ENCODE peak calls at places on chromosomes 4 and X, in ten cellular contexts. One of them, this sample, is unnamed.

GRCh38 chr4:184310171-184310567 is 92.5 kb upstream of the ENPP6 start:
- DNase-seq in ascending aorta: no peak
- DNase-seq in lung: peak; percentile 37
- DNase-seq in K562: no peak
- DNase-seq in spleen: peak; percentile 87
- DNase-seq in breast epithelium: no peak
- DNase-seq in H9: peak; percentile 62
- DNase-seq in Peyer's patch: peak; percentile 83
- DNase-seq in suprapubic skin: no peak
- DNase-seq in SK-N-SH: no peak
- DNase-seq in this sample: peak; percentile 63

GRCh38 chrX:120749141-120749846 is 119.4 kb upstream of the C1GALT1C1 start:
- DNase-seq in lung: no peak
- DNase-seq in ascending aorta: no peak
- DNase-seq in spleen: peak; percentile 78
- DNase-seq in Peyer's patch: peak; percentile 73
- DNase-seq in K562: no peak
- DNase-seq in H9: no peak
- DNase-seq in breast epithelium: no peak
- DNase-seq in suprapubic skin: no peak
- DNase-seq in SK-N-SH: no peak
- DNase-seq in this sample: no peak

GRCh38 chr4:39346856-39347519 is 19.2 kb downstream of the RFC1 start:
- DNase-seq in SK-N-SH: no peak
- DNase-seq in lung: no peak
- DNase-seq in K562: no peak
- DNase-seq in breast epithelium: no peak
- DNase-seq in ascending aorta: no peak
- DNase-seq in spleen: no peak
- DNase-seq in H9: no peak
- DNase-seq in Peyer's patch: no peak
- DNase-seq in suprapubic skin: no peak
- DNase-seq in this sample: no peak

GRCh38 chr4:16659120-16659519 is 239.3 kb downstream of the LDB2 start:
- DNase-seq in suprapubic skin: no peak
- DNase-seq in breast epithelium: no peak
- DNase-seq in spleen: no peak
- DNase-seq in Peyer's patch: no peak
- DNase-seq in lung: no peak
- DNase-seq in SK-N-SH: peak; percentile 13
- DNase-seq in K562: no peak
- DNase-seq in H9: no peak
- DNase-seq in ascending aorta: no peak
- DNase-seq in this sample: no peak

GRCh38 chrX:65407157-65407626 is 127.4 kb downstream of the LAS1L start:
- DNase-seq in ascending aorta: no peak
- DNase-seq in suprapubic skin: no peak
- DNase-seq in H9: no peak
- DNase-seq in Peyer's patch: no peak
- DNase-seq in spleen: no peak
- DNase-seq in SK-N-SH: no peak
- DNase-seq in K562: no peak
- DNase-seq in breast epithelium: no peak
- DNase-seq in lung: no peak
- DNase-seq in this sample: no peak

GRCh38 chrX:125131146-125131545 is 188.5 kb upstream of the TEX13C start:
- DNase-seq in Peyer's patch: no peak
- DNase-seq in lung: no peak
- DNase-seq in H9: no peak
- DNase-seq in spleen: no peak
- DNase-seq in SK-N-SH: no peak
- DNase-seq in ascending aorta: no peak
- DNase-seq in K562: no peak
- DNase-seq in suprapubic skin: no peak
- DNase-seq in breast epithelium: no peak
- DNase-seq in this sample: no peak

GRCh38 chr4:38867478-38868054 is at the start of gene FAM114A1:
- DNase-seq in lung: peak; percentile 80
- DNase-seq in suprapubic skin: peak; percentile 88
- DNase-seq in breast epithelium: peak; percentile 60
- DNase-seq in Peyer's patch: peak; percentile 86
- DNase-seq in K562: peak; percentile 95
- DNase-seq in H9: peak; percentile 63
- DNase-seq in SK-N-SH: peak; percentile 94
- DNase-seq in spleen: peak; percentile 93
- DNase-seq in ascending aorta: peak; percentile 89
- DNase-seq in this sample: no peak

GRCh38 chr4:2175990-2176698 is 65.8 kb downstream of the HAUS3 start:
- DNase-seq in breast epithelium: no peak
- DNase-seq in H9: no peak
- DNase-seq in suprapubic skin: no peak
- DNase-seq in spleen: no peak
- DNase-seq in ascending aorta: no peak
- DNase-seq in SK-N-SH: no peak
- DNase-seq in lung: no peak
- DNase-seq in Peyer's patch: no peak
- DNase-seq in K562: no peak
- DNase-seq in this sample: no peak

GRCh38 chr4:121614136-121614535 is 82.6 kb downstream of the ANXA5 start:
- DNase-seq in Peyer's patch: no peak
- DNase-seq in SK-N-SH: peak; percentile 2
- DNase-seq in lung: no peak
- DNase-seq in suprapubic skin: no peak
- DNase-seq in ascending aorta: no peak
- DNase-seq in spleen: no peak
- DNase-seq in K562: no peak
- DNase-seq in breast epithelium: no peak
- DNase-seq in H9: no peak
- DNase-seq in this sample: no peak

GRCh38 chr4:40367451-40367850 is 32.3 kb downstream of the CHRNA9 start:
- DNase-seq in Peyer's patch: no peak
- DNase-seq in H9: no peak
- DNase-seq in spleen: no peak
- DNase-seq in K562: no peak
- DNase-seq in ascending aorta: no peak
- DNase-seq in suprapubic skin: no peak
- DNase-seq in breast epithelium: no peak
- DNase-seq in SK-N-SH: no peak
- DNase-seq in lung: no peak
- DNase-seq in this sample: no peak

DNA sequence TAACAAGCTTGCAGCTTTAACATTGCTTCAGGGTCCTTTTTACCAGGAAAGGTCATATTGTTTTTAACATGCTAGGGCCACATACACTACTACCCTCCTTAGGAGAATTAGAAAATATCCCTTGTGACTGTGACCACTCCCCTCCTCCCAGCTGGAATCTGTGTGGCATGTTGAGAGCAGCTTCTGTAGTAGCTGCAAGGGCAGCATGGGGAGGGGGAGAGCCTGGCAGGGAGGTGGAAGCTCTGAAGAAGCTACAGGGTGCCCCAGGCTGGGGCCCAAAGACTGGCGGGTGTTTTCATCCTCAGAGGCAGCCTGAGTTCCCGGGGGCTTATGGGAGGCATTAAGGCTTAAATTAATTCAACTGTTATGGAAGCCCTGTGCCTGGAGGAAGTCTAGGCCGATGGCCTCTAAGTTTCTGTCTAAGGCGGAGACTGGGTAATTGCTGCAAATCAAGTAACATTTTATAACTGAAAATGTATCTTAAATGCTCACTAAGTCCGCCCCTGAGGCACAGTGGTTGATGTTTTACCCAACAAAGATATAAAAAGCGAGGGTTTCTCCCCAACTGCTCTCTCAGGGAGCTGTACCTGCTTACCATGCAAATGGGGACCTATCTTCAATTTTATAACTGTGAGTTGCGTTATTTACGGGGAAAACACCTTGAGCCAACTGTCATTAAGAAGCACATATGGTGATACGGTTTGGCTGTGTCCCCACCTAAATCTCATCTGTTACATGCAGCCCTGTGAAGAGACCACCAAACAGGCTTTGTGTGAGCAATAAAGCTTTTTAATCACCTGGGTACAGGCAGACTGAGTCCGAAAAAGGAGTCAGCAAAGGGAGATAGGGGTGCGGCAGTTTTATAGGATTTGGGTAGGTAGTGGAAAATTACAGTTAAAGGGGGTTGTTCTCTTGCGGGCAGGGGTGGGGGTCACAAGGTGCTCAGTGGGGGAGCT is 37.4 kb upstream of the STS start:
- DNase-seq in ascending aorta: no peak
- DNase-seq in H9: no peak
- DNase-seq in Peyer's patch: no peak
- DNase-seq in lung: no peak
- DNase-seq in K562: no peak
- DNase-seq in suprapubic skin: no peak
- DNase-seq in SK-N-SH: peak; percentile 20
- DNase-seq in breast epithelium: no peak
- DNase-seq in spleen: no peak
- DNase-seq in this sample: no peak
- H3K27ac ChIP-seq in ascending aorta: no peak overlapping the region
- H3K27ac ChIP-seq in H9: no peak overlapping the region
- H3K27ac ChIP-seq in Peyer's patch: no peak overlapping the region
- H3K27ac ChIP-seq in lung: peak overlapping the region; percentile 62
- H3K27ac ChIP-seq in K562: no peak overlapping the region
- H3K27ac ChIP-seq in suprapubic skin: no peak overlapping the region
- H3K27ac ChIP-seq in SK-N-SH: no peak overlapping the region
- H3K27ac ChIP-seq in breast epithelium: no peak overlapping the region
- H3K27ac ChIP-seq in spleen: peak overlapping the region; percentile 62
- H3K27ac ChIP-seq in this sample: no peak overlapping the region

GRCh38 chr4:155578219-155578618 is 88.4 kb upstream of the GUCY1A1 start:
- DNase-seq in Peyer's patch: no peak
- DNase-seq in K562: no peak
- DNase-seq in lung: no peak
- DNase-seq in breast epithelium: no peak
- DNase-seq in SK-N-SH: no peak
- DNase-seq in suprapubic skin: no peak
- DNase-seq in ascending aorta: no peak
- DNase-seq in H9: no peak
- DNase-seq in spleen: no peak
- DNase-seq in this sample: no peak

GRCh38 chr4:155582031-155582430 is 84.6 kb upstream of the GUCY1A1 start:
- DNase-seq in SK-N-SH: no peak
- DNase-seq in lung: no peak
- DNase-seq in suprapubic skin: no peak
- DNase-seq in breast epithelium: no peak
- DNase-seq in Peyer's patch: no peak
- DNase-seq in spleen: no peak
- DNase-seq in H9: no peak
- DNase-seq in ascending aorta: no peak
- DNase-seq in K562: no peak
- DNase-seq in this sample: no peak

GRCh38 chr4:155578726-155579385 is 87.8 kb upstream of the GUCY1A1 start:
- DNase-seq in SK-N-SH: no peak
- DNase-seq in breast epithelium: no peak
- DNase-seq in lung: no peak
- DNase-seq in Peyer's patch: no peak
- DNase-seq in ascending aorta: no peak
- DNase-seq in suprapubic skin: no peak
- DNase-seq in H9: no peak
- DNase-seq in spleen: no peak
- DNase-seq in K562: no peak
- DNase-seq in this sample: no peak

GRCh38 chr4:155587766-155588165 is 78.9 kb upstream of the GUCY1A1 start:
- DNase-seq in spleen: no peak
- DNase-seq in SK-N-SH: no peak
- DNase-seq in suprapubic skin: no peak
- DNase-seq in K562: no peak
- DNase-seq in ascending aorta: no peak
- DNase-seq in lung: no peak
- DNase-seq in Peyer's patch: no peak
- DNase-seq in breast epithelium: no peak
- DNase-seq in H9: no peak
- DNase-seq in this sample: no peak

DNA sequence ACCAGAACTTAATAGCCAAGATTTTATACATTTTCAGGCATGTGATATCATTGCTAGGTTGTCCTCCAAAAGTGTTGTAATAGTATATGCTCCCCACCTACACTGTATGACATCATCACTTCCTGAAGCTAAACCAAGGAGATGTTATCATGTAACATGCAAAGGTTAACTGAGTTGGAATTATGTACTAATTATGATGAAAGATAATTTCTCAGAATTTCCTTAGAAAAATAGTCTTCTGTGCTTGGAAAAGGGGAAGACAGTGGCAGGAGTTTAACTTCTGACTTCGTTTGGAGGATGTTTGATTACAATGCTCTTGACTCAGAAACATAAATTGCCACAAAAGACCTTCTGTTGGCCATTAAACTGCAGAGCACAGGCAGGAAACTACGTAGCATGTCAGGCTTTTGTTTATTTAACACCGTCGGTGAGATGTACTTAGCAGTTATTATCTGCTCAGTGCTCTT is 83.6 kb upstream of the GUCY1A1 start:
- DNase-seq in breast epithelium: no peak
- DNase-seq in Peyer's patch: no peak
- DNase-seq in suprapubic skin: no peak
- DNase-seq in K562: no peak
- DNase-seq in SK-N-SH: no peak
- DNase-seq in ascending aorta: no peak
- DNase-seq in spleen: no peak
- DNase-seq in H9: no peak
- DNase-seq in lung: no peak
- DNase-seq in this sample: no peak
- H3K27ac ChIP-seq in breast epithelium: peak overlapping the region; percentile 5
- H3K27ac ChIP-seq in Peyer's patch: no peak overlapping the region
- H3K27ac ChIP-seq in suprapubic skin: no peak overlapping the region
- H3K27ac ChIP-seq in K562: no peak overlapping the region
- H3K27ac ChIP-seq in SK-N-SH: no peak overlapping the region
- H3K27ac ChIP-seq in ascending aorta: no peak overlapping the region
- H3K27ac ChIP-seq in spleen: no peak overlapping the region
- H3K27ac ChIP-seq in H9: no peak overlapping the region
- H3K27ac ChIP-seq in lung: no peak overlapping the region
- H3K27ac ChIP-seq in this sample: no peak overlapping the region

DNA sequence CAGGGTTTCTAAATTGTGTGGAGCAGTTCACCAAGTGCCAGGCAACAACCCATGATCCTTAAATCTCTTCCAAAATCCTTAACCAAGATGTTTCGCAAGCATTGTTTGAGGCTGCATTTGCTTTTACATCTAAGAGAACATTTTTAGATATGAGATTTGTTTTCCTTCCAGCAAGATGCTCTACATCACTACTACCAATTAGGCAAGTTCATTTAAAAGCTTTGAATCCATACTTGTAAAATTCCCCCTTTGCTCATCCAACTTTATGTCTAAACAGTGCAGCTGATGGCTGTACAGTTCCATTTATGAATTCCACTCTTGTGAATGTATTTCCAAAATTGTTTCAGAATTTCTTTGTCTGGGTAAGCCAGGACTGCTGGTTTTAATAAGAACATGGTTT is 31.6 kb downstream of the RAI2 start:
- DNase-seq in lung: no peak
- DNase-seq in K562: no peak
- DNase-seq in SK-N-SH: no peak
- DNase-seq in suprapubic skin: no peak
- DNase-seq in ascending aorta: no peak
- DNase-seq in breast epithelium: no peak
- DNase-seq in spleen: no peak
- DNase-seq in Peyer's patch: no peak
- DNase-seq in H9: no peak
- DNase-seq in this sample: no peak
- H3K27ac ChIP-seq in lung: no peak overlapping the region
- H3K27ac ChIP-seq in K562: no peak overlapping the region
- H3K27ac ChIP-seq in SK-N-SH: no peak overlapping the region
- H3K27ac ChIP-seq in suprapubic skin: no peak overlapping the region
- H3K27ac ChIP-seq in ascending aorta: no peak overlapping the region
- H3K27ac ChIP-seq in breast epithelium: no peak overlapping the region
- H3K27ac ChIP-seq in spleen: peak overlapping the region; percentile 25
- H3K27ac ChIP-seq in Peyer's patch: no peak overlapping the region
- H3K27ac ChIP-seq in H9: no peak overlapping the region
- H3K27ac ChIP-seq in this sample: no peak overlapping the region

GRCh38 chrX:39605866-39606265 is 491.9 kb downstream of the BCOR start:
- DNase-seq in suprapubic skin: no peak
- DNase-seq in lung: no peak
- DNase-seq in Peyer's patch: no peak
- DNase-seq in SK-N-SH: no peak
- DNase-seq in H9: no peak
- DNase-seq in breast epithelium: no peak
- DNase-seq in ascending aorta: no peak
- DNase-seq in K562: no peak
- DNase-seq in spleen: no peak
- DNase-seq in this sample: no peak
- H3K27ac ChIP-seq in suprapubic skin: no peak overlapping the region
- H3K27ac ChIP-seq in lung: no peak overlapping the region
- H3K27ac ChIP-seq in Peyer's patch: no peak overlapping the region
- H3K27ac ChIP-seq in SK-N-SH: no peak overlapping the region
- H3K27ac ChIP-seq in H9: no peak overlapping the region
- H3K27ac ChIP-seq in breast epithelium: no peak overlapping the region
- H3K27ac ChIP-seq in ascending aorta: no peak overlapping the region
- H3K27ac ChIP-seq in K562: no peak overlapping the region
- H3K27ac ChIP-seq in spleen: no peak overlapping the region
- H3K27ac ChIP-seq in this sample: no peak overlapping the region